ENCODE peak calls at places on chromosome 14, in four cellular contexts. I, Y, K and A are unnamed samples.

GRCh38 chr14:21894003-21894897 is 220.6 kb upstream of the OR4E1 start:
- DNase-seq in I (no peak), Y (no peak), K (peak; percentile 71), A (no peak)

GRCh38 chr14:69531135-69531534 is 43.5 kb downstream of the CCDC177 start:
- DNase-seq in I (no peak), Y (no peak), K (no peak), A (no peak)

GRCh38 chr14:69625299-69626131 is 14.1 kb downstream of the SUSD6 start:
- DNase-seq in I (no peak), Y (no peak), K (peak; percentile 94), A (no peak)

GRCh38 chr14:93974833-93975232 is 1.5 kb downstream of the ASB2 start:
- DNase-seq in I (no peak), Y (no peak), K (no peak), A (no peak)

GRCh38 chr14:36647827-36648753 is 13.6 kb upstream of the PAX9 start:
- DNase-seq in I (peak; percentile 41), Y (no peak), K (no peak), A (no peak)

GRCh38 chr14:100726812-100727564 is at the start of gene DLK1:
- DNase-seq in I (no peak), Y (no peak), K (no peak), A (no peak)

GRCh38 chr14:47846008-47846407 is 170.6 kb upstream of the MDGA2 start:
- DNase-seq in I (no peak), Y (no peak), K (peak; percentile 41), A (no peak)

GRCh38 chr14:91580886-91581615 is 70.9 kb upstream of the PPP4R3A start:
- DNase-seq in I (no peak), Y (no peak), K (no peak), A (no peak)

GRCh38 chr14:102249041-102249440 is 55.9 kb downstream of the MOK start:
- DNase-seq in I (no peak), Y (no peak), K (no peak), A (no peak)

GRCh38 chr14:30906752-30907658 is 32.6 kb downstream of the COCH start:
- DNase-seq in I (no peak), Y (no peak), K (no peak), A (peak; percentile 4)

GRCh38 chr14:34956906-34957305 is 25.9 kb upstream of the SRP54 start:
- DNase-seq in I (no peak), Y (no peak), K (no peak), A (no peak)

GRCh38 chr14:50344831-50345563 is 32.9 kb downstream of the DMAC2L start:
- DNase-seq in I (peak; percentile 40), Y (no peak), K (no peak), A (no peak)

GRCh38 chr14:44846232-44846824 is 115.4 kb downstream of the KLHL28 start:
- DNase-seq in I (no peak), Y (no peak), K (no peak), A (peak; percentile 39)

GRCh38 chr14:67853207-67853606 is 33.6 kb downstream of the RAD51B start:
- DNase-seq in I (no peak), Y (no peak), K (no peak), A (no peak)

GRCh38 chr14:58650857-58651256 is 13.1 kb downstream of the DACT1 start:
- DNase-seq in I (no peak), Y (no peak), K (no peak), A (no peak)

GRCh38 chr14:68987653-68988036 is 8.5 kb upstream of the ACTN1 start:
- DNase-seq in I (no peak), Y (no peak), K (peak; percentile 7), A (no peak)

GRCh38 chr14:57930241-57930975 is 64.5 kb upstream of the SLC35F4 start:
- DNase-seq in I (no peak), Y (no peak), K (no peak), A (peak; percentile 7)

GRCh38 chr14:26597136-26598080 is at the start of gene NOVA1:
- DNase-seq in I (no peak), Y (peak; percentile 87), K (peak; percentile 67), A (no peak)

GRCh38 chr14:96225745-96226151 is 21.1 kb downstream of the BDKRB2 start:
- DNase-seq in I (no peak), Y (no peak), K (no peak), A (no peak)

GRCh38 chr14:76326918-76327689 is 48.8 kb upstream of the ESRRB start:
- DNase-seq in I (no peak), Y (no peak), K (no peak), A (no peak)

GRCh38 chr14:73754911-73755360 is 40.8 kb upstream of the PNMA1 start:
- DNase-seq in I (peak; percentile 62), Y (no peak), K (peak; percentile 82), A (no peak)

GRCh38 chr14:75597149-75597548 is 18.7 kb downstream of the FLVCR2 start:
- DNase-seq in I (no peak), Y (no peak), K (no peak), A (no peak)

GRCh38 chr14:100376751-100377171 is 53.6 kb downstream of the SLC25A47 start:
- DNase-seq in I (no peak), Y (no peak), K (no peak), A (no peak)

GRCh38 chr14:65910108-65910507 is 497.6 kb downstream of the FUT8 start:
- DNase-seq in I (no peak), Y (no peak), K (no peak), A (no peak)

GRCh38 chr14:103688906-103689902 is 26.0 kb downstream of the XRCC3 start:
- DNase-seq in I (peak; percentile 8), Y (no peak), K (peak; percentile 84), A (no peak)
- H3K27ac ChIP-seq in I (no peak overlapping the region), Y (no peak overlapping the region), K (peak overlapping the region; percentile 68), A (no peak overlapping the region)

GRCh38 chr14:71680733-71681387 is 251.4 kb upstream of the RGS6 start:
- DNase-seq in I (no peak), Y (no peak), K (no peak), A (no peak)
- TF ChIP-seq POLR2AphosphoS5 in I (no peak), Y (no peak), K (no peak), A (no peak)

DNA sequence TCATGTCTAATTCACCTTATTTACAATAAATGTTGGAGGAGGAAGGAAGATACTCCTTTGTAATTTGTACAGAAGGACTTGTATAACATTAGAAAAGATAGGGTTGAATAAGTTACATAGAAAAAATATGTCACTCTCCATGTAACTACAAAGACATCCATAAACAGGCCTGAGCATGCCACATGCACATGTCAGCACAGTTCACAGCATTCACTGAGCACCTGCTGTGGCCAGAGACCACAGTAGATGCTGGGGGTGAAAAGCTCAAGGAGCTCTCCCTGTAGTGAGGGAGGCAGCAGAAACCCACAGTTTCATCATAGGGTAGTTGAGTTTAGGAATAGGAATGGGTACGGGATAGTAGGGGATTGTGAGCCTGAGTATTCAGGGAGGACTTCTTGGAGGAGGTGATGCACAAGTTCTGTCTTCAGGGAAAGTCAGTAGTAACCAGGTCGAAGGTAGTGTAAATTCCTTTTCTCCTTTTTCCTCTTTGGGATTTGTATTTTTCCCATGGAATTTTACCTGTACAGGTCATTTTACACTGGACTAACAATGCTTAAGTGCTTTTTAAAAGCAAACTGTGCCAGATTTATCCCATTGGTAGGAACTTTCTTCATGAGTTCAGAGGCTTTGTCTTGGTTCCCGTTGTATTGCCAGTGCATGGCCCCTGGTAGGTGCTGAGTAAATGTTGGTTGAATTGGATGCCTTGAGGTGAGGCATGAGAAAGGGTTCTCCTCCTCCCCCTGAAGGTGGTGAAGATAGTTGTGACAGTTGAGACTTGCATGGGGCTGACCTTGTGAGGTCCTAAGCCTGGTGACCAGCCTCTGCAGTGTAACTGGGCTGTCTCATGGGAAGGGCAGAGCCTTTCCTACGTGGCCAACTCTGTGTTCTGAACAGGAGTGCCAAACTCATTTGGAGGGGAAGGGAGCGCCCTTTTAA is 20.2 kb downstream of the PRKCH start:
- DNase-seq in I (no peak), Y (no peak), K (no peak), A (no peak)
- H3K27ac ChIP-seq in I (no peak overlapping the region), Y (peak overlapping the region; percentile 50), K (peak overlapping the region; percentile 79), A (no peak overlapping the region)

GRCh38 chr14:71372411-71372838 is 465.2 kb downstream of the PCNX1 start:
- DNase-seq in I (peak; percentile 16), Y (no peak), K (no peak), A (peak; percentile 60)

GRCh38 chr14:71373773-71374172 is 466.5 kb downstream of the PCNX1 start:
- DNase-seq in I (no peak), Y (no peak), K (no peak), A (no peak)

GRCh38 chr14:71377099-71377498 is 469.8 kb downstream of the PCNX1 start:
- DNase-seq in I (no peak), Y (no peak), K (no peak), A (no peak)

GRCh38 chr14:71374989-71375388 is 467.7 kb downstream of the PCNX1 start:
- DNase-seq in I (no peak), Y (no peak), K (no peak), A (no peak)

GRCh38 chr14:71371711-71372396 is 464.6 kb downstream of the PCNX1 start:
- DNase-seq in I (no peak), Y (no peak), K (no peak), A (peak; percentile 73)
- TF ChIP-seq POLR2AphosphoS5 in I (no peak), Y (no peak), K (no peak), A (no peak)

DNA sequence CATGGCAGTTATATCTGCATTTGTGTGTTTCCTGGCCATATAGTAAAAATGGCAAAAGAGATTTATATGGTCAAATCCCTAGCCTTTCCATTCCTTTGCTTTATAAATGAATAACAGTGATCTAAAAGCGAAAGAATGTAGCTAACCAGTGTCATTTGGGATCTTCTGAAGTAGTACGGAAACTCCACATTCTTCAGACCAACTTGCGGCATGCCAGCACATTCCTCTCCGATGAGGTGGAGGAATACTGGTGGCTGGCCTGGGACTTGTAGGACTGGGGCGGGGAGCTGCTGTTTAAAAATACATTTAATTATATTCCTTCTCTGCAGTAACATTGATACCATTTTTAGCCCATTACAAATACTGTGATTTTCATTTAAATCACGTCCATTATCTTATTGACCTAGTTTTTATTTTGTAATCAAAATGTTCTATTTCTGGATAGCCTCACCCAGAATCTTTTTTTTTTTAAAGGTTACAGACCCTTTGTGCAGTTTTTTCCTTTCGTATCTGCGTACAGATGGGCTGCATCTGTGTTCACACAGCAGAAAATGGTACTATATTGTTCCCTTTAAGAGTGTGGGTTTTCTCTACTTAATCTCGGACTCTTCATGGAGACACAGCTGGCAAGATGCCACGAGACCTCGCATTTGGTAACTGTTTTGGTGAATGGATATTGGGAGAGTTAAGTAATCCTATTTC is 85.4 kb downstream of the SAMD4A start:
- DNase-seq in I (peak; percentile 76), Y (peak; percentile 95), K (no peak), A (peak; percentile 78)
- H3K27ac ChIP-seq in I (peak overlapping the region; percentile 73), Y (peak overlapping the region; percentile 93), K (peak overlapping the region; percentile 62), A (peak overlapping the region; percentile 98)

DNA sequence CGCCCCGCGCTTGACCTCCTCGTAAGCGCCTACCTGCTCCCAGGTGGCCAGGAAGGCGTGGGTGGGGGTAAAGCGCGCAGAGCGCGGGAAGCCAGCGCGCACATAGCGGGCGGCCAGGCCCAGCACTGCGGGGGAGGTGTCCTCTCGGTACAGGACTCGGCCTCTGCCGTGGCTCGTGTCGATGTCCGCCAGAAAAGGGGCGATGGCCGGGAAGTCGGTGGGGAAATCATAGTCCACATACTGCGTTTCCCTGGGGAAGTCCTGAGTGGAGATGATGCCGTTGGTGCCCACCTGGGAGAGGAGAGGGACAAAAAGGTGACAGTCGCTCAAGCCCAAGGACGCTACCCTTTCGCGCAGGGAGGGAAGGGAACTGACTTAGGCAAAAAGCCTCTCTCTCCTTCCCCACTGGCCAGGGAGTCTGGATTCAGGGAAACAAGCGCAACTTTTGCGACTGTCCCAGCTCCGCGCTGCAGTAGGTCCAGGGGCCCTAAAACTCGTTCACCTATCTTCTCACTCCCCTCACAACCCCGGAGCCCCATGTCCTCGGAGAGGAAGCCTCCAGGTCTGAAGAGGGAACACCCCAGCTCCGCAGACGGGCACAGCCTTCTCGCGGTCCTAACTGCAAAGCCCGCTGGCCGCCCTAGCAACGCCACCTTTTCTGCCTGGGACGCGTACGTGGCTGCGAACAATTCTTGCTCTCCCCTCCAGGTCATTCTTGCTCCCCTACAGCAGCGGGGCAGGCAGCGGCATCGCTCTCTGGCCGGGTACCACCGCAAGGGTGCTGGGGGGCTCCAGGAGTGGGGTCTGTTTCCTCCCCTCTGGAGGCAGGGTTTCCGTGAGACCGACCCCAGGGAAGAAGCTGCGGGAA is 752 bp downstream of the NID2 start:
- DNase-seq in I (no peak), Y (no peak), K (peak; percentile 76), A (no peak)
- TF ChIP-seq POLR2AphosphoS5 in I (no peak), Y (peak; percentile 52), K (no peak), A (no peak)